ENCODE peak calls at places on chromosomes 6 and 20, in four cellular contexts. Q is MM.1S; L is CD8-positive, alpha-beta T cell; X is ascending aorta. R is an unnamed sample.

GRCh38 chr6:127690092-127690491 is 113.1 kb downstream of the C6orf58 start:
- DNase-seq in Q (no peak), L (no peak), X (no peak), R (no peak)

GRCh38 chr6:141744971-141745370 is 387.8 kb upstream of the GJE1 start:
- DNase-seq in Q (no peak), L (no peak), X (no peak), R (no peak)

GRCh38 chr6:109236140-109237081 is 141.1 kb downstream of the CEP57L1 start:
- DNase-seq in Q (no peak), L (no peak), X (no peak), R (peak; percentile 20)

GRCh38 chr6:16759646-16760535 is 1.4 kb downstream of the ATXN1 start:
- DNase-seq in Q (peak; percentile 82), L (peak; percentile 67), X (peak; percentile 68), R (peak; percentile 88)

GRCh38 chr6:35015996-35016395 is 125.1 kb downstream of the TCP11 start:
- DNase-seq in Q (no peak), L (no peak), X (no peak), R (no peak)

GRCh38 chr6:131721161-131721560 is 10.3 kb upstream of the CTAGE9 start:
- DNase-seq in Q (no peak), L (no peak), X (no peak), R (no peak)

GRCh38 chr6:53734473-53735299 is 60.1 kb upstream of the LRRC1 start:
- DNase-seq in Q (peak; percentile 8), L (no peak), X (no peak), R (no peak)

GRCh38 chr6:143936986-143937765 is 70.9 kb downstream of the PLAGL1 start:
- DNase-seq in Q (no peak), L (no peak), X (no peak), R (no peak)

GRCh38 chr6:64046746-64047208 is 411.2 kb downstream of the PHF3 start:
- DNase-seq in Q (no peak), L (no peak), X (no peak), R (no peak)

GRCh38 chr20:642398-643174 is 10.4 kb downstream of the SRXN1 start:
- DNase-seq in Q (no peak), L (no peak), X (no peak), R (peak; percentile 54)

GRCh38 chr6:166750125-166750793 is 123.2 kb upstream of the RPS6KA2 start:
- DNase-seq in Q (no peak), L (no peak), X (no peak), R (no peak)

GRCh38 chr6:36244641-36245280 is 25.1 kb upstream of the PNPLA1 start:
- DNase-seq in Q (no peak), L (no peak), X (no peak), R (no peak)

GRCh38 chr6:15962449-15962764 is 166.5 kb upstream of the MYLIP start:
- DNase-seq in Q (no peak), L (no peak), X (no peak), R (no peak)

GRCh38 chr6:52109073-52109635 is 21.7 kb upstream of the PKHD1 start:
- DNase-seq in Q (no peak), L (no peak), X (no peak), R (no peak)

GRCh38 chr6:25499851-25500250 is 152.2 kb upstream of the SCGN start:
- DNase-seq in Q (no peak), L (no peak), X (no peak), R (no peak)

GRCh38 chr6:23533311-23533710 is 592.7 kb upstream of the NRSN1 start:
- DNase-seq in Q (no peak), L (no peak), X (no peak), R (no peak)

GRCh38 chr20:31674895-31675827 is 37.4 kb downstream of the COX4I2 start:
- DNase-seq in Q (peak; percentile 60), L (peak; percentile 52), X (peak; percentile 62), R (peak; percentile 60)

GRCh38 chr6:13428528-13429405 is 58.6 kb downstream of the GFOD1 start:
- DNase-seq in Q (no peak), L (no peak), X (no peak), R (no peak)

GRCh38 chr6:7461416-7461815 is 71.8 kb downstream of the RIOK1 start:
- DNase-seq in Q (no peak), L (no peak), X (no peak), R (no peak)

GRCh38 chr6:38241200-38241599 is 398.5 kb downstream of the BTBD9 start:
- DNase-seq in Q (no peak), L (no peak), X (no peak), R (no peak)

GRCh38 chr6:150119256-150119655 is 23.6 kb upstream of the PPP1R14C start:
- DNase-seq in Q (no peak), L (no peak), X (no peak), R (no peak)

GRCh38 chr20:38859070-38859690 is 53.7 kb downstream of the PPP1R16B start:
- DNase-seq in Q (no peak), L (no peak), X (no peak), R (no peak)

GRCh38 chr6:4466260-4466659 is 309.9 kb upstream of the CDYL start:
- DNase-seq in Q (no peak), L (no peak), X (no peak), R (no peak)

GRCh38 chr6:128216917-128217316 is 303.5 kb downstream of the PTPRK start:
- DNase-seq in Q (no peak), L (no peak), X (no peak), R (no peak)

GRCh38 chr6:116034327-116034726 is 26.4 kb downstream of the FRK start:
- DNase-seq in Q (no peak), L (no peak), X (no peak), R (no peak)

GRCh38 chr20:41340327-41341055 is at the start of gene LPIN3:
- DNase-seq in Q (peak; percentile 32), L (peak; percentile 14), X (peak; percentile 48), R (peak; percentile 20)

GRCh38 chr6:161374971-161375873 is 101.4 kb upstream of the AGPAT4 start:
- DNase-seq in Q (peak; percentile 73), L (no peak), X (peak; percentile 34), R (peak; percentile 65)

GRCh38 chr6:83518946-83519489 is 6.7 kb downstream of the PRSS35 start:
- DNase-seq in Q (no peak), L (no peak), X (no peak), R (no peak)

GRCh38 chr6:158667360-158667981 is 17.6 kb downstream of the SYTL3 start:
- DNase-seq in Q (no peak), L (no peak), X (no peak), R (no peak)
- H3K27ac ChIP-seq in Q (no peak overlapping the region), L (no peak overlapping the region), X (peak overlapping the region; percentile 41), R (peak overlapping the region; percentile 3)

GRCh38 chr6:158269657-158270056 is 42.6 kb upstream of the TULP4 start:
- DNase-seq in Q (no peak), L (no peak), X (no peak), R (no peak)
- H3K27ac ChIP-seq in Q (no peak overlapping the region), L (no peak overlapping the region), X (no peak overlapping the region), R (no peak overlapping the region)

GRCh38 chr20:2114560-2114959 is 12.9 kb downstream of the STK35 start:
- DNase-seq in Q (no peak), L (no peak), X (no peak), R (no peak)

GRCh38 chr20:2116170-2116940 is 14.7 kb downstream of the STK35 start:
- DNase-seq in Q (no peak), L (no peak), X (no peak), R (no peak)

GRCh38 chr20:2112910-2113309 is 11.3 kb downstream of the STK35 start:
- DNase-seq in Q (no peak), L (no peak), X (no peak), R (no peak)

GRCh38 chr20:2114106-2114505 is 12.5 kb downstream of the STK35 start:
- DNase-seq in Q (no peak), L (no peak), X (no peak), R (no peak)

DNA sequence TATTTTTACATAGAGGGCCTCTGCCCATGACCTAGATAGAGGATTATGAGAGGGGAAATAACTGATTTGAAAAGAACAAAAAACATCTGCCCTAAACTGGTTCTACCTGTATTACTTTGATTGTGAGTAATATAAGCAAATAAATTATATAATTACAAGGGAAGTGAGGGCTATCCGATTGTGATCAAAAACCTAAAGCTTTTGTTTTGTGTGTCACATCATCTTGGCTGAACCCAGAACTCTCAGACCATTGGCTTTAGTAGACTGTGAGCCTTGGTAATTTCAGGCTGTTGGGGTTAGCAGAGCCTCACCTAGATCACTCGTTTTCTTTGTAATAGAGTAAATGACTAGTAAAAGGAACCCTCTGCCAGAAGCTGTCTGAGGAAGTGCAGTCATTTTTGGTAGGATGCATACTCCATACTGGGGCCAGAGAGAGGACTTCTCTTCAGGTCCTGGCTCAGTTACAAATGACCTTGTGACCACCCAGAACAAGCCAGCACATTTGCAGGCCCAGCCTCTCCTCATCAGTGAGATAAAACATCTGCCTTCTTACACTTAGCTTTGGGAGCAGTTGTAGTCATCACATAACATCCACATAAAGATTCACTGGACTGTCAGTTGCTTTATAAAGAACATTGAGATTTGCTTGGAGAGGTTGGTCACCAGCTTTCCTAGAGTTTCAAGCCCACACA is 13.5 kb downstream of the STK35 start:
- DNase-seq in Q (no peak), L (no peak), X (no peak), R (no peak)
- H3K27ac ChIP-seq in Q (no peak overlapping the region), L (no peak overlapping the region), X (no peak overlapping the region), R (no peak overlapping the region)

GRCh38 chr6:111411046-111411445 is 72.0 kb downstream of the REV3L start:
- DNase-seq in Q (no peak), L (no peak), X (no peak), R (no peak)
- H3K27ac ChIP-seq in Q (no peak overlapping the region), L (no peak overlapping the region), X (no peak overlapping the region), R (peak overlapping the region; percentile 8)

GRCh38 chr6:187252-187840 is 104.9 kb upstream of the DUSP22 start:
- DNase-seq in Q (no peak), L (no peak), X (no peak), R (no peak)
- H3K27ac ChIP-seq in Q (no peak overlapping the region), L (no peak overlapping the region), X (no peak overlapping the region), R (no peak overlapping the region)

GRCh38 chr20:57071283-57071701 is 195.1 kb downstream of the BMP7 start:
- DNase-seq in Q (no peak), L (no peak), X (no peak), R (no peak)
- H3K27ac ChIP-seq in Q (no peak overlapping the region), L (no peak overlapping the region), X (no peak overlapping the region), R (no peak overlapping the region)

DNA sequence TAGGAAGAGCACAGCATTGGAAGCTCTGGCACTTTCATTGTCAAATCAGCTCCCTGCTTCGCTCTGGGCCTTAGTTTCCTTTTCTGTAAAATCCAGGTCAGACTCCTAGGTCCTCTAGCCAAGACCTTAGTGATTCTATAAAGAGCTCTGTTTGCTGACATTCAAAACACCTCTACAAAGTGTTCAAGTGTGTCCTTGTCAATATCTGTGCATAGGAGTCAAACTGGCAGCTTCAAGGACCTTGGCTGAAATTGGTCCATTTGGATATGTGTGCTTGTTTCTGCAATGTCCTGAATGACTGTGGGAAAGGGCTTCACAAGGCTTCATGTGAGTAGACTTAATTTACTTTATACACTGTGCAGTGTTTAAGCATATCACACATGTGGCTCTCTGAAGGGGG is 73.9 kb upstream of the ENPP5 start:
- DNase-seq in Q (no peak), L (no peak), X (no peak), R (no peak)
- H3K27ac ChIP-seq in Q (no peak overlapping the region), L (no peak overlapping the region), X (no peak overlapping the region), R (peak overlapping the region; percentile 16)